ENCODE peak calls at places on chromosomes 11 and 22, in four cellular contexts. B is neural progenitor cell, R is GM23248, J is HCT116. W is an unnamed sample. For H3K27me3, the result is how much of the 10 kb centered on the place peaks cover.

GRCh38 chr22:16957781-16958180 is 50.2 kb downstream of the GAB4 start:
- DNase-seq in J (no peak), B (no peak), R (no peak), W (no peak)

GRCh38 chr11:108302121-108302785 is 79.4 kb downstream of the ATM start:
- DNase-seq in R (peak), B (no peak), J (no peak), W (peak)

GRCh38 chr11:45834298-45834756 is 12.9 kb upstream of the CRY2 start:
- DNase-seq in J (no peak), R (no peak), B (no peak), W (no peak)

GRCh38 chr22:42317691-42318547 is 47.5 kb upstream of the TCF20 start:
- DNase-seq in R (no peak), J (no peak), B (no peak), W (no peak)

GRCh38 chr11:70495351-70496310 is 97.3 kb downstream of the CTTN start:
- DNase-seq in J (no peak), B (no peak), R (no peak), W (no peak)

GRCh38 chr22:35418088-35418487 is 18.1 kb downstream of the MCM5 start:
- DNase-seq in J (no peak), R (peak), B (no peak), W (peak)

GRCh38 chr22:34992672-34993071 is 73.3 kb upstream of the ISX start:
- DNase-seq in J (no peak), R (no peak), B (no peak), W (no peak)

GRCh38 chr11:124194696-124195418 is 11.7 kb downstream of the OR10D3 start:
- DNase-seq in R (peak), B (peak), J (peak), W (peak)

GRCh38 chr11:118010738-118011461 is 24.7 kb downstream of the IL10RA start:
- DNase-seq in J (no peak), R (no peak), B (no peak), W (no peak)

GRCh38 chr22:30186048-30186447 is 60.5 kb downstream of the LIF start:
- DNase-seq in B (no peak), J (no peak), R (no peak), W (peak)

GRCh38 chr22:47997612-47998011 is 1235.2 kb downstream of the TBC1D22A start:
- DNase-seq in J (no peak), R (no peak), B (no peak), W (no peak)

GRCh38 chr11:46336781-46337180 is 10.5 kb upstream of the DGKZ start:
- DNase-seq in B (no peak), R (peak), J (no peak), W (no peak)

GRCh38 chr11:20353829-20354434 is 9.6 kb upstream of the HTATIP2 start:
- DNase-seq in R (peak), B (peak), J (peak), W (peak)

GRCh38 chr11:134654161-134654915 is 242.3 kb upstream of the B3GAT1 start:
- DNase-seq in R (no peak), B (no peak), J (no peak), W (no peak)

GRCh38 chr11:128629516-128630106 is 42.3 kb upstream of the ETS1 start:
- DNase-seq in B (no peak), R (peak), J (no peak), W (peak)

GRCh38 chr11:34632105-34632780 is 11.3 kb downstream of the EHF start:
- DNase-seq in B (peak), J (no peak), R (peak), W (peak)

GRCh38 chr11:83259559-83259958 is 26.6 kb downstream of the CCDC90B start:
- DNase-seq in J (no peak), B (no peak), R (no peak), W (no peak)

GRCh38 chr11:61602775-61603569 is 22.1 kb upstream of the SYT7 start:
- DNase-seq in J (peak), B (no peak), R (peak), W (peak)

GRCh38 chr22:38451404-38451803 is 3.6 kb downstream of the KCNJ4 start:
- DNase-seq in J (no peak), B (peak), R (no peak), W (no peak)

GRCh38 chr11:133198326-133198725 is 334.0 kb downstream of the OPCML start:
- DNase-seq in J (no peak), B (no peak), R (no peak), W (no peak)

GRCh38 chr22:24060375-24060788 is 49.3 kb downstream of the CABIN1 start:
- DNase-seq in J (no peak), B (no peak), R (peak), W (peak)

GRCh38 chr11:123218451-123218850 is 23.4 kb upstream of the CLMP start:
- DNase-seq in B (no peak), R (no peak), J (no peak), W (no peak)

GRCh38 chr11:37371346-37371970 is 773.4 kb upstream of the RAG2 start:
- DNase-seq in J (no peak), B (no peak), R (no peak), W (peak)

GRCh38 chr11:121467965-121468364 is 15.2 kb upstream of the SORL1-AS1 start:
- DNase-seq in B (no peak), R (peak), J (no peak), W (no peak)

GRCh38 chr11:67278135-67278938 is 10.8 kb upstream of the ANKRD13D start:
- DNase-seq in J (no peak), R (no peak), B (no peak), W (no peak)
- TF ChIP-seq EZH2phosphoT487 in J (no peak), R (no peak), B (no peak), W (no peak)

DNA sequence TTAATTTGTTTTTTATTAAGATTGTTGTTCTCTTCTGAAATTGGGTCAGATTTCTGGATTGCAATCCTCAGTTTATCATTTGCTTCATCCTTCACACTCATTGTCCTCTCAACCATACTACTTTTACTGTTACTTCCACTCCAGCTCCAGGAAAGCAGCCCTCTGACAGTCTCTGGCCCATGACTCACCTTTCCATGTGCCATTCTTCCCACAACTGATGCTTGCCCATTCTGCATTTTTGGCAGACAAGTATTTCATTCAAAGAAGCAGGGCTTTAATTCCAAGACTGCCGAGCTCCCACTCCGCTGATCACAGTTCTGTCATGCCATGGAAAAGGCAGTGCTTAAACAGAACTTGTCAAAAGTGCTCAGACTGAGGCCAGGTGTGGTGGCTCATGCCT is 139.2 kb downstream of the WNT11 start:
- DNase-seq in R (peak), B (no peak), J (no peak), W (no peak)
- H2AFZ ChIP-seq in R (no peak), B (no peak), J (no peak), W (no peak)

DNA sequence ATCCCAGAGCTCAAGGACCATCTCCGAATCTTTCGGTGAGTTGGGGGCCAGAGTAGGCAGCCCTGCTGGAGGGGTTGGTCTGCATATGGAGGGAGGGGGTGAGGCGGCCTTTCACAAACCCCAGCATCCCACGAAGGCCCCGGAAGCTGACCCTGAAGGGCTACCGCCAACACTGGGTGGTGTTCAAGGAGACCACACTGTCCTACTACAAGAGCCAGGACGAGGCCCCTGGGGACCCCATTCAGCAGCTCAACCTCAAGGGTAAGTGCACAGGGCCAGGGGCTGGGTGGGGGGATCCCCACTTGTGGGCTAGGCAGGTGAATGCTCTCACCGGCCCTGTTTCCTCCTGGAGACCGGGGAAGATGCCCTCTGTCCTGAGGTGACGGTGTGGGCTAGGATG is 6.2 kb downstream of the TRPT1 start:
- DNase-seq in B (peak), J (no peak), R (no peak), W (no peak)
- H3K27me3 ChIP-seq in B (under half), J (under half), R (under half), W (under half)

DNA sequence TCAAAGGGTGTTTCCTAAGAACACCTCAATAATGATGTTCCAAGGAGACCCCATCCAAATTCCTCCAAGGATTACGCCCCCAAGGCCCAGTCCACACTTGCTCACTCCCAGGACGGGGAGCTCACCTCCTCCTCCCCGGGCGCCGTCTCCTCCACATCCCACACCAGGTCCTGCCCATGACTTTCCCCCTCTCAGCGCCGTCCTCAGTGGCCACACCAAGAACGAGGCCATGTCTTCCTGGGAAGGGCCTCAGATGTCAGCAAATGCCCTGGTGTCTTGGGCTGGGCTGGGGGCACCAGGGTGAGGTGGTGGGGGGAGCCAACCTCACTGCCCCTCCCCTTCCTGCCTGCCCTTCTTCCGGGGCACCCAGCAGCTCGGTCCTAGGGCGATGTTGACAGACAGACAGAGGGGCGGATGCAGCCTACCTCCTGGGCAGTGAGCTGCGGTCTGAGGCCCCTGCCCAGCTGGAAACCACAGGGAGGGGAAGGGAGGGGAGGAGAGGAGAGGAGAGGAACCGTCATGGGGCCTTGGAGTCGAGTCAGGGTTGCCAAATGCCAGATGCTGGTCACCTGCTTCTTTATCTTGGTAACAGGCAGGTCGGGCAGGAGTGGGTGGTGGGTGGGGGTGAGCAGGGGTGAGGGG is at the start of the genes C11orf21 and TSPAN32:
- DNase-seq in B (no peak), R (no peak), J (no peak), W (peak)
- TF ChIP-seq EZH2phosphoT487 in B (no peak), R (no peak), J (no peak), W (no peak)

GRCh38 chr22:32556150-32556549 is 81.5 kb downstream of the FBXO7 start:
- DNase-seq in R (no peak), B (no peak), J (no peak), W (no peak)

GRCh38 chr22:32557424-32557823 is 82.8 kb downstream of the FBXO7 start:
- DNase-seq in R (peak), J (no peak), B (no peak), W (no peak)

GRCh38 chr22:32552540-32552939 is 77.9 kb downstream of the FBXO7 start:
- DNase-seq in J (no peak), R (no peak), B (no peak), W (no peak)

GRCh38 chr22:32558681-32559355 is 84.2 kb downstream of the FBXO7 start:
- DNase-seq in B (no peak), R (peak), J (peak), W (peak)

DNA sequence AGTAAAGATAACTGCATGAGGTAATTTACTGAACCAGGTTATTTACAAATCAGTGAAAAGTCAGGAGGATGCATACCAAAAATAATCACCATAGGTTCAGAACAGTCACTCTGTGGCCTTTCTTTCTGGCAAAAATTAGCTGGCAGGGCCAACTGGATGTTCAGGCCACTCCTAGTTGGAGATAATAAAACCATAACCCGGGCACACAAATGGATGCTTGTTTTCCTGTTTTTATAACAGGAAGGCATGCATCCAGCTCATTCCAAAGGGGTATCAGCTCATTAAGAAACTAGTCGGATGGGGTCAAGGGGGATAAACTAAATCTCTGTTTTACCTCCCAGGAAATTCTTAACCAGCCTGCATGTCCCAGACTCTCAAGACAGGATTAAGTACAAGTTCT is 80.9 kb downstream of the FBXO7 start:
- DNase-seq in B (no peak), R (no peak), J (no peak), W (no peak)
- H2AFZ ChIP-seq in B (no peak), R (peak), J (no peak), W (no peak)

DNA sequence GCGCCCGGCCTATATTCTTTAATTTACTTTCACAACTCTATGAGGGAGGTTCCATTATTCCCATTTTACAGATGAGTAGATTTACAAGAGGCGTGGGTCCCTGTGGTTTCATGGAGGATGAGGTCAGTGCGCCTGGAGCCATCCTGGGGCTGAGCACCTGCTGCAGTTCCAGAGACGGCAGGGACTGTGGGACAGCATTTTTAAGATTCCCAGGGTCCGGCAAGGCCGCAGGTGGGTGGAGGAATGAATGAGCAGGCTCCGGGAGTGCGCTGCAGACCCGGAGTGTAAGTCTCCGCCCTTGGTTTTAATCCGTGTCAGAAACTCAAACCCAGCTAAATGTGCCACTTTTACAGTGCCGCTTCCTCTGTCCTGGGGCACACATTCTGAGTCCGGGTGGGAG is 4.1 kb upstream of the CHRM1 start:
- DNase-seq in R (no peak), B (peak), J (no peak), W (no peak)
- H3K27me3 ChIP-seq in R (under half), B (half or more), J (under half), W (under half)

DNA sequence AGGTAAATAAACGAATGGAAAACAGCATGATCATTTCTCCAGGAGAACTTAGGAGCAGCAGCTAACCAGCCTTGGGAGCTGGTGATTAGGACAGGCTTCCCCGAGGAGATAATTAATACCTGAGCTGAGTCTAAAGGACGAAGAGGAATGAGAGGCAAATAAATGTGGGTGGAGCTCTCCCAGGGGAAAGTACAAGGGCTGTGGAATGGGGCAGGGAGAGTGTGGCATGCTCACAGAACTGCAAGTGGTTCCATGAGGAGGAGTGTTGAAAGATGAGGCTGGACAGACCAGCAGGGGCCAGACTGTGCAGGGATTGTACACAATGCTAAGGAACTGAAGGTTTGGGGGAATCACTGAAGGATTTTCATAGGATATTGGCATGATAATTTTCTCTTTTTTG is 14.2 kb upstream of the TLCD5 start:
- DNase-seq in J (no peak), R (no peak), B (no peak), W (no peak)
- TF ChIP-seq EZH2phosphoT487 in J (no peak), R (no peak), B (no peak), W (no peak)

GRCh38 chr11:79436911-79437273 is 3.9 kb downstream of the TENM4 start:
- DNase-seq in J (no peak), R (no peak), B (no peak), W (no peak)
- H2AFZ ChIP-seq in J (no peak), R (peak), B (no peak), W (no peak)

GRCh38 chr22:37426532-37427127 is 649 bp downstream of the ELFN2 start:
- DNase-seq in R (no peak), J (no peak), B (no peak), W (no peak)

GRCh38 chr22:37427128-37427710 is at the start of gene ELFN2:
- DNase-seq in R (peak), J (no peak), B (peak), W (peak)

GRCh38 chr22:37425800-37426531 is 1.3 kb downstream of the ELFN2 start:
- DNase-seq in B (peak), R (no peak), J (no peak), W (no peak)

GRCh38 chr22:37423283-37423682 is 4.0 kb downstream of the ELFN2 start:
- DNase-seq in J (no peak), R (no peak), B (no peak), W (no peak)

GRCh38 chr22:37425369-37425768 is 1.9 kb downstream of the ELFN2 start:
- DNase-seq in J (no peak), B (no peak), R (no peak), W (no peak)
- H3K27me3 ChIP-seq in J (under half), B (half or more), R (under half), W (under half)